ENCODE peak calls at places on chromosome 17, in nine cellular contexts. J is stomach, N is breast epithelium, Y is endothelial cell of umbilical vein, E is sigmoid colon, Q is HCT116, M is upper lobe of left lung, T is prostate gland, K is esophagus muscularis mucosa. H is an unnamed sample. For H3K4me1, the result is how much of the 10 kb centered on the place peaks cover.

GRCh38 chr17:64661981-64662773 is at the start of gene SMURF2:
- DNase-seq in Q (no peak), K (peak), E (peak), J (peak), N (peak), T (peak), M (peak), Y (peak), H (no peak)

GRCh38 chr17:8312726-8313600 is 2.9 kb downstream of the ARHGEF15 start:
- DNase-seq in M (no peak), J (no peak), T (no peak), K (no peak), N (no peak), E (no peak), Q (no peak), Y (no peak), H (no peak)

GRCh38 chr17:16599537-16599936 is 30.5 kb upstream of the ZNF287 start:
- DNase-seq in E (no peak), M (no peak), J (no peak), T (no peak), Y (no peak), N (no peak), K (no peak), Q (no peak), H (no peak)

GRCh38 chr17:5619088-5619740 is 34.9 kb upstream of the NLRP1 start:
- DNase-seq in E (no peak), J (no peak), N (no peak), M (no peak), K (no peak), T (no peak), Q (no peak), Y (no peak), H (no peak)

GRCh38 chr17:32239457-32239856 is 26.2 kb upstream of the RHBDL3 start:
- DNase-seq in J (no peak), K (no peak), E (no peak), Y (no peak), N (no peak), M (no peak), Q (no peak), T (no peak), H (no peak)

GRCh38 chr17:77280304-77280910 is 139.6 kb downstream of the SEC14L1 start:
- DNase-seq in Q (peak), T (no peak), K (no peak), N (no peak), Y (peak), E (no peak), J (no peak), M (no peak), H (no peak)

GRCh38 chr17:44024271-44024663 is 9.5 kb upstream of the TMEM101 start:
- DNase-seq in M (no peak), N (no peak), E (no peak), T (no peak), J (no peak), Q (no peak), K (no peak), Y (no peak), H (no peak)

GRCh38 chr17:77926967-77927366 is 31.5 kb upstream of the TNRC6C start:
- DNase-seq in T (no peak), N (no peak), J (no peak), K (no peak), Q (no peak), Y (no peak), M (no peak), E (peak), H (no peak)

GRCh38 chr17:42363767-42364585 is 24.3 kb downstream of the STAT3 start:
- DNase-seq in M (no peak), J (no peak), Y (peak), T (no peak), E (no peak), N (no peak), K (no peak), Q (no peak), H (no peak)

GRCh38 chr17:66115246-66115645 is 76.7 kb downstream of the CEP112 start:
- DNase-seq in K (no peak), E (no peak), Y (no peak), Q (no peak), T (no peak), J (no peak), N (no peak), M (no peak), H (no peak)

GRCh38 chr17:7017827-7018200 is 5.0 kb upstream of the BCL6B start:
- DNase-seq in M (no peak), Y (no peak), E (no peak), Q (no peak), J (no peak), N (no peak), T (no peak), K (no peak), H (no peak)

GRCh38 chr17:7015587-7016020 is 3.2 kb downstream of the RNASEK start:
- DNase-seq in Y (no peak), K (no peak), J (no peak), Q (no peak), T (no peak), M (no peak), N (no peak), E (no peak), H (no peak)

GRCh38 chr17:7014995-7015586 is 2.7 kb downstream of the RNASEK start:
- DNase-seq in Q (no peak), M (peak), J (no peak), E (no peak), T (no peak), N (no peak), Y (no peak), K (no peak), H (no peak)

GRCh38 chr17:7016886-7017826 is 4.7 kb downstream of the RNASEK start:
- DNase-seq in E (no peak), N (no peak), K (no peak), J (no peak), M (no peak), Q (no peak), T (no peak), Y (no peak), H (no peak)

DNA sequence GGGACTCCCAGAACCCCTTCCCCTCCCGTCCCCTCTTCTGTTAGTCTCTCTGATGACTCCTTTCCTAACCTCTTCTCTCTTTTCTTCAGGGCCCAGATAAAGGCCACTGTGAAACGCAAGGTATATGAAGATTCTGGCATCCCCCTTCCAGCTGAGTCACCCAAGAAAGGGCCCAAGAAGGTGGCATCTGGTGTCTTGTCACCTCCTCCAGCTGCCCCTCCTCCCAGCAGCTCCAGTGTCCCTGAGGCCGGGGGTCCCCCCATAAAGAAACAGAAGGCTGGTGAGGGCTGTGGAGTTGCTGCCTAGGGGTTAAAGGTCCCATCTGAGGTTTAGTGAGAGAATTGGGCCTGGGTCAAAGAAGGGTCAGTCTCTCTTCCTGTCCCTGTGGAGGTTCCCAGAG is 4.0 kb downstream of the RNASEK start:
- DNase-seq in N (no peak), J (no peak), T (no peak), Q (no peak), E (no peak), Y (no peak), K (no peak), M (no peak), H (no peak)
- H3K4me1 ChIP-seq in N (under half), J (half or more), T (under half), Q (under half), E (half or more), Y (under half), K (half or more), M (half or more), H (half or more)

GRCh38 chr17:63550816-63551639 is 751 bp downstream of the DCAF7 start:
- DNase-seq in J (peak), N (no peak), E (no peak), M (no peak), K (no peak), Y (peak), Q (no peak), T (no peak), H (peak)
- TF ChIP-seq POLR2AphosphoS5 in J (no peak), N (no peak), E (no peak), M (no peak), K (no peak), Y (no peak), Q (no peak), T (no peak), H (no peak)

GRCh38 chr17:47894498-47895253 is 1.4 kb upstream of the SP2 start:
- DNase-seq in J (no peak), T (no peak), Y (no peak), M (no peak), N (no peak), Q (no peak), E (no peak), K (no peak), H (no peak)
- TF ChIP-seq CTCF in J (no peak), T (no peak), Y (no peak), M (no peak), N (no peak), Q (peak), E (no peak), K (no peak), H (no peak)

DNA sequence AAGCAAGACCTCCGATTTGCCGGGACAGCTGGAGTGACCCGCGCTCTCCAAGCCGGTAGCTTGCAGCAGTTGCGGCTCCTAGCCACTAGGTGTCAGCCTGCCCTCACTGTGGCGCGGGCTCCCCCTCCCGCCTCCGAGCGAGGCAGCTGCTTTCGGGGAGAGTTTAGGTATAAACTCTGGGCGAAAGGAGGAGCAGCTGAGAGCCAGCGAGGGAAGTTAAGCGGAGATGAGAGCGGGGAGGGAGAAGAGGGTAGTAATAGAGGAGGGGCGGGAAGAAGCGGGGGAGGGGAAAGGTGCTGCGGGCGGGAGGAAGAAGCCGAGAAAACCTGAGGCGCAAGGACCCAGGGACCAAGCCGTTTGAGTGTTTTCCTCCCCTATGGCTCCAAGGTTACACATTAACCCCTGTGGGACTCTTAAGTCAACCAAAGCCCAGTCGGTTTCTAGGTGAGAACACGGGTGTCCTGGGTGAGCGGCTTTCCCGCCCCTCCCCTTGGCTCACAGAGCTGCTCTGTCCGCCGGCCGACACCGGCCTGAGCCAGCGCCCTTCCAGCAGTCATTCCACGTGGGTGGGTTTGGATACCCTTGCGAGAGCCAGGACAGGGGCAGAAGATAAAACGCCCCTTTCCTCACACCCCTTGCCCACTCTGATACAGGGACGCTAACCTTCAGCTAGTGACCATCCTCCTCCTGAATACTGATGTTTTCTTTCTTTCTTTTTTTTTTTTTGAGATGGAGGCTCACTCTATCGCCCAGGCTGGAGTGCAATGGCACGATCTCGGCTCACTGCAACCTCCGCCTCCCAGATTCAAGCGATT is 1.1 kb upstream of the TLCD1 start:
- DNase-seq in N (peak), K (peak), M (peak), Y (peak), T (peak), J (peak), E (peak), Q (peak), H (no peak)
- H3K4me1 ChIP-seq in N (under half), K (half or more), M (half or more), Y (under half), T (under half), J (half or more), E (under half), Q (under half), H (under half)

DNA sequence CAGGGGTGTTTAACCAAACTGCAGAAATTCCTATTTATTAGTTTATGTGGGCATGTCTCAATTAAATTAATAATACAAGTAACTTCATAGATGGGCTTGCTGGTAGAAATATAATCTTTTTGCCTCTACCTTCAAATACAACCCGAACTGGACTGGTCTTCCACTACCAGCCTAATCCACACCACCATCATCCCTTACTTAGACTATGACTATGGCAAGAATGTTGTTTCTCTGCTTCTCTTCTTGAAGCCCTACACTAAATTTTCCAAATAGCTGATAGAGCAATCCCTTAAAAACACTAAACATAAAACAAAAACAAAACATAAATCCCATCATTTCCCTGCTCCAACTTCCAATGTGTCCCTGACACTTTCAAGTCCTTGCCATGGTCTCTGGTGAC is 47.8 kb upstream of the ULK2 start:
- DNase-seq in Y (no peak), K (no peak), T (no peak), N (no peak), M (no peak), E (no peak), J (no peak), Q (no peak), H (no peak)
- TF ChIP-seq POLR2AphosphoS5 in Y (no peak), K (no peak), T (no peak), N (no peak), M (no peak), E (no peak), J (no peak), Q (no peak), H (no peak)

DNA sequence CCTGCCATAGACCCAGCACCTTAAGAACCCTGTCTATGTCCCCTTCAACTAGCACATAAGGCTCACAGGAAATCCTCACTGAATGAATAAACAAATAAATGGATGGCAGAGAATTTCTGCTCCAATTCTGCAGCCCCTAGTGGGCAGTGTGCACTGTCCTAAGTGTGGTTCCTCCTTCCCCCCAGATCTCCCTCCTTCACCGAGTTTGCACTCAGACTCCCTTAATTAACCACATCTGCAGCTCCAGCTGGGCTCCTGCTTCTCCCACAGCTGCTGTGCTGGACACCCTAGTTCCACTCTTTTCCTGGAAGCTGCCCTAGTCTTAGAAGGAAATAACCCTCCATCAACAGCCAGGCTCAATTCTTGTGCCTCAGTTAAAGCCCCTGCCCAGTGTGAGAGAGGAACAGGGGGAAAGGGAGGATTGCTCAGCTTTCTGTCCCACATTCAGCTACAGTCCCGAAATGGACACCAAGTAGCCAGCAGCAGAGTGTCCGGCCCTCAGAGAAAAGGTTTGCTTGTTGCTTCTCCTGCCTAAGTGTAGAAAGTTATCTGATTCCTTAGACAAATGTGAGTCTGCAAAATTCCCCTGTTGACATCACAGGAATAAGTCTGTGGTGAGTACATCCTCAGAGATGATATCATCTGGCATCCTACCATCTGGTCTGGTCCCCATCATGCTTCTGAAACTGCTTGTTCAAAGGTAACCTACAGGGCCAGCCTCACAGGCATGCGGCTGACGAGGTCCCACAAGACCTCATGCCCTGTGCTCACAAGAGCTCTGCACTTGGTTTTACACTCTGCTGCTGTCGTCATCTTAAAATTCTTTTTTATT is 12.3 kb downstream of the LRRC3C start:
- DNase-seq in M (no peak), N (no peak), J (no peak), Y (peak), K (no peak), Q (no peak), E (no peak), T (no peak), H (no peak)
- TF ChIP-seq CTCF in M (no peak), N (no peak), J (no peak), Y (peak), K (no peak), Q (peak), E (no peak), T (peak), H (no peak)

GRCh38 chr17:28898261-28898955 is 875 bp upstream of the FLOT2 start:
- DNase-seq in Y (no peak), T (no peak), N (no peak), M (no peak), E (no peak), J (no peak), Q (no peak), K (no peak), H (no peak)
- H3K4me1 ChIP-seq in Y (under half), T (under half), N (under half), M (half or more), E (under half), J (under half), Q (under half), K (half or more), H (half or more)

H was measured in vagina.